ENCODE peak calls at places on chromosome 3, in four cellular contexts. One of them, this sample, is unnamed.

GRCh38 chr3:149181179-149181578 is 40.5 kb downstream of the CP start:
- DNase-seq in activated CD8-positive, alpha-beta memory T cell treated with anti-CD3 and anti-CD28 coated beads, Interleukin-2, amount 10 ng/mL, durations not matched to agents 7 days and 5 days: no peak
- DNase-seq in stimulated activated CD4-positive, alpha-beta T cell treated with anti-CD3 and anti-CD28 coated beads, Interleukin-15, amount 100 ng/mL, for 1 hour: no peak
- DNase-seq in cardiac fibroblast: no peak
- DNase-seq in this sample: no peak

GRCh38 chr3:43770426-43771103 is 79.8 kb downstream of the ABHD5 start:
- DNase-seq in activated CD8-positive, alpha-beta memory T cell treated with anti-CD3 and anti-CD28 coated beads, Interleukin-2, amount 10 ng/mL, durations not matched to agents 7 days and 5 days: no peak
- DNase-seq in stimulated activated CD4-positive, alpha-beta T cell treated with anti-CD3 and anti-CD28 coated beads, Interleukin-15, amount 100 ng/mL, for 1 hour: no peak
- DNase-seq in cardiac fibroblast: peak
- DNase-seq in this sample: no peak

GRCh38 chr3:95212117-95212516 is 1149.3 kb downstream of the NSUN3 start:
- DNase-seq in activated CD8-positive, alpha-beta memory T cell treated with anti-CD3 and anti-CD28 coated beads, Interleukin-2, amount 10 ng/mL, durations not matched to agents 7 days and 5 days: no peak
- DNase-seq in stimulated activated CD4-positive, alpha-beta T cell treated with anti-CD3 and anti-CD28 coated beads, Interleukin-15, amount 100 ng/mL, for 1 hour: no peak
- DNase-seq in cardiac fibroblast: no peak
- DNase-seq in this sample: no peak

GRCh38 chr3:170128259-170128976 is 53.1 kb downstream of the PHC3 start:
- DNase-seq in activated CD8-positive, alpha-beta memory T cell treated with anti-CD3 and anti-CD28 coated beads, Interleukin-2, amount 10 ng/mL, durations not matched to agents 7 days and 5 days: peak
- DNase-seq in stimulated activated CD4-positive, alpha-beta T cell treated with anti-CD3 and anti-CD28 coated beads, Interleukin-15, amount 100 ng/mL, for 1 hour: no peak
- DNase-seq in cardiac fibroblast: no peak
- DNase-seq in this sample: peak

GRCh38 chr3:69084326-69084667 is 440 bp upstream of the ARL6IP5 start:
- DNase-seq in activated CD8-positive, alpha-beta memory T cell treated with anti-CD3 and anti-CD28 coated beads, Interleukin-2, amount 10 ng/mL, durations not matched to agents 7 days and 5 days: no peak
- DNase-seq in stimulated activated CD4-positive, alpha-beta T cell treated with anti-CD3 and anti-CD28 coated beads, Interleukin-15, amount 100 ng/mL, for 1 hour: no peak
- DNase-seq in cardiac fibroblast: peak
- DNase-seq in this sample: no peak

GRCh38 chr3:152051501-152052404 is 178.3 kb downstream of the SUCNR1 start:
- DNase-seq in activated CD8-positive, alpha-beta memory T cell treated with anti-CD3 and anti-CD28 coated beads, Interleukin-2, amount 10 ng/mL, durations not matched to agents 7 days and 5 days: no peak
- DNase-seq in stimulated activated CD4-positive, alpha-beta T cell treated with anti-CD3 and anti-CD28 coated beads, Interleukin-15, amount 100 ng/mL, for 1 hour: no peak
- DNase-seq in cardiac fibroblast: peak
- DNase-seq in this sample: no peak

GRCh38 chr3:59766165-59766872 is 716.5 kb upstream of the CFAP20DC start:
- DNase-seq in activated CD8-positive, alpha-beta memory T cell treated with anti-CD3 and anti-CD28 coated beads, Interleukin-2, amount 10 ng/mL, durations not matched to agents 7 days and 5 days: no peak
- DNase-seq in stimulated activated CD4-positive, alpha-beta T cell treated with anti-CD3 and anti-CD28 coated beads, Interleukin-15, amount 100 ng/mL, for 1 hour: no peak
- DNase-seq in cardiac fibroblast: no peak
- DNase-seq in this sample: no peak

GRCh38 chr3:64575211-64575844 is 112.5 kb downstream of the ADAMTS9 start:
- DNase-seq in activated CD8-positive, alpha-beta memory T cell treated with anti-CD3 and anti-CD28 coated beads, Interleukin-2, amount 10 ng/mL, durations not matched to agents 7 days and 5 days: no peak
- DNase-seq in stimulated activated CD4-positive, alpha-beta T cell treated with anti-CD3 and anti-CD28 coated beads, Interleukin-15, amount 100 ng/mL, for 1 hour: no peak
- DNase-seq in cardiac fibroblast: peak
- DNase-seq in this sample: no peak

GRCh38 chr3:19972056-19972455 is 25.2 kb downstream of the RAB5A start:
- DNase-seq in activated CD8-positive, alpha-beta memory T cell treated with anti-CD3 and anti-CD28 coated beads, Interleukin-2, amount 10 ng/mL, durations not matched to agents 7 days and 5 days: no peak
- DNase-seq in stimulated activated CD4-positive, alpha-beta T cell treated with anti-CD3 and anti-CD28 coated beads, Interleukin-15, amount 100 ng/mL, for 1 hour: no peak
- DNase-seq in cardiac fibroblast: peak
- DNase-seq in this sample: no peak

GRCh38 chr3:62260655-62261054 is 112.7 kb downstream of the FEZF2 start:
- DNase-seq in activated CD8-positive, alpha-beta memory T cell treated with anti-CD3 and anti-CD28 coated beads, Interleukin-2, amount 10 ng/mL, durations not matched to agents 7 days and 5 days: no peak
- DNase-seq in stimulated activated CD4-positive, alpha-beta T cell treated with anti-CD3 and anti-CD28 coated beads, Interleukin-15, amount 100 ng/mL, for 1 hour: no peak
- DNase-seq in cardiac fibroblast: no peak
- DNase-seq in this sample: no peak

This sample was measured in activated CD8-positive, alpha-beta T cell treated with anti-CD3 and anti-CD28 coated beads, Interleukin-2, amount 10 ng/mL, durations not matched to agents 7 days and 5 days.